ENCODE peak calls at places on chromosomes 7 and 10, in eight cellular contexts. One of them, this sample, is unnamed. For H3K36me3, the result is how much of the 10 kb centered on the place peaks cover.

GRCh38 chr10:60495357-60495756 is 105.7 kb upstream of the ANK3 start:
- DNase-seq in HCT116: no peak
- DNase-seq in neural progenitor cell: no peak
- DNase-seq in fibroblast of lung: peak
- DNase-seq in IMR-90: peak
- DNase-seq in hepatocyte: no peak
- DNase-seq in DND-41: no peak
- DNase-seq in GM23338: no peak
- DNase-seq in this sample: peak

GRCh38 chr10:26780793-26781601 is 79.8 kb downstream of the ABI1 start:
- DNase-seq in HCT116: peak
- DNase-seq in neural progenitor cell: no peak
- DNase-seq in fibroblast of lung: peak
- DNase-seq in IMR-90: peak
- DNase-seq in hepatocyte: peak
- DNase-seq in DND-41: no peak
- DNase-seq in GM23338: peak
- DNase-seq in this sample: peak

GRCh38 chr7:20466425-20467125 is 135.9 kb downstream of the ITGB8 start:
- DNase-seq in HCT116: no peak
- DNase-seq in neural progenitor cell: no peak
- DNase-seq in fibroblast of lung: no peak
- DNase-seq in IMR-90: no peak
- DNase-seq in hepatocyte: no peak
- DNase-seq in DND-41: no peak
- DNase-seq in GM23338: no peak
- DNase-seq in this sample: no peak

GRCh38 chr10:23459323-23459939 is 20.6 kb downstream of the OTUD1 start:
- DNase-seq in HCT116: no peak
- DNase-seq in neural progenitor cell: no peak
- DNase-seq in fibroblast of lung: no peak
- DNase-seq in IMR-90: no peak
- DNase-seq in hepatocyte: no peak
- DNase-seq in DND-41: no peak
- DNase-seq in GM23338: no peak
- DNase-seq in this sample: no peak

GRCh38 chr10:13671874-13672273 is 85.1 kb downstream of the PRPF18 start:
- DNase-seq in HCT116: no peak
- DNase-seq in neural progenitor cell: no peak
- DNase-seq in fibroblast of lung: no peak
- DNase-seq in IMR-90: no peak
- DNase-seq in hepatocyte: no peak
- DNase-seq in DND-41: no peak
- DNase-seq in GM23338: no peak
- DNase-seq in this sample: no peak

GRCh38 chr10:47403401-47404318 is 19.6 kb upstream of the ZNF488 start:
- DNase-seq in HCT116: no peak
- DNase-seq in neural progenitor cell: no peak
- DNase-seq in fibroblast of lung: no peak
- DNase-seq in IMR-90: peak
- DNase-seq in hepatocyte: no peak
- DNase-seq in DND-41: no peak
- DNase-seq in GM23338: no peak
- DNase-seq in this sample: no peak

GRCh38 chr7:77699056-77699455 is 2.8 kb downstream of the RSBN1L start:
- DNase-seq in HCT116: no peak
- DNase-seq in neural progenitor cell: peak
- DNase-seq in fibroblast of lung: peak
- DNase-seq in IMR-90: no peak
- DNase-seq in hepatocyte: no peak
- DNase-seq in DND-41: no peak
- DNase-seq in GM23338: no peak
- DNase-seq in this sample: peak

GRCh38 chr10:33258951-33259350 is 75.5 kb downstream of the NRP1 start:
- DNase-seq in HCT116: no peak
- DNase-seq in neural progenitor cell: peak
- DNase-seq in fibroblast of lung: peak
- DNase-seq in IMR-90: peak
- DNase-seq in hepatocyte: peak
- DNase-seq in DND-41: no peak
- DNase-seq in GM23338: no peak
- DNase-seq in this sample: no peak

GRCh38 chr7:50406935-50407334 is 43.2 kb downstream of the FIGNL1 start:
- DNase-seq in HCT116: no peak
- DNase-seq in neural progenitor cell: no peak
- DNase-seq in fibroblast of lung: no peak
- DNase-seq in IMR-90: no peak
- DNase-seq in hepatocyte: no peak
- DNase-seq in DND-41: no peak
- DNase-seq in GM23338: no peak
- DNase-seq in this sample: no peak

GRCh38 chr7:50400114-50400513 is 50.0 kb downstream of the FIGNL1 start:
- DNase-seq in HCT116: no peak
- DNase-seq in neural progenitor cell: no peak
- DNase-seq in fibroblast of lung: no peak
- DNase-seq in IMR-90: no peak
- DNase-seq in hepatocyte: no peak
- DNase-seq in DND-41: no peak
- DNase-seq in GM23338: no peak
- DNase-seq in this sample: peak

GRCh38 chr7:50399635-50400034 is 50.5 kb downstream of the FIGNL1 start:
- DNase-seq in HCT116: no peak
- DNase-seq in neural progenitor cell: no peak
- DNase-seq in fibroblast of lung: no peak
- DNase-seq in IMR-90: no peak
- DNase-seq in hepatocyte: no peak
- DNase-seq in DND-41: no peak
- DNase-seq in GM23338: no peak
- DNase-seq in this sample: peak

GRCh38 chr7:50405246-50405645 is 44.9 kb downstream of the FIGNL1 start:
- DNase-seq in HCT116: no peak
- DNase-seq in neural progenitor cell: no peak
- DNase-seq in fibroblast of lung: no peak
- DNase-seq in IMR-90: no peak
- DNase-seq in hepatocyte: no peak
- DNase-seq in DND-41: no peak
- DNase-seq in GM23338: no peak
- DNase-seq in this sample: no peak

DNA sequence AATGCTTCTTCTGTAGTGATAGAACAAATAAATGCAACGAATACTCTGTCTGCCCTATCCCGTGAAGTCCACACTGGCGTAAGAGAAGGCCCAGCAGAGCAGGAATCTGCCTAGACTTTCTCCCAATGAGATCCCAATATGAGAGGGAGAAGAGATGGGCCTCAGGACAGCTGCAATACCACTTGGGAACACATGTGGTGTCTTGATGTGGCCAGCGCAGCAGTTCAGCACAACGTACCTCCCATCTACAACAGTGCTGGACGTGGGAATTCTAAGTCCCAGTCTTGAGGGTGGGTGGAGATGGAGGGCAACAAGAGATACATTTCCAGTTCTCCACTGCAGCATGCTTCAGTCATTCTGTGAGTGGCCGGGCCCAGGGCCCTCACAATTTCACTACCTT is 45.8 kb downstream of the FIGNL1 start:
- DNase-seq in HCT116: no peak
- DNase-seq in neural progenitor cell: no peak
- DNase-seq in fibroblast of lung: no peak
- DNase-seq in IMR-90: no peak
- DNase-seq in hepatocyte: no peak
- DNase-seq in DND-41: no peak
- DNase-seq in GM23338: peak
- DNase-seq in this sample: no peak
- TF ChIP-seq CTCF in HCT116: no peak
- TF ChIP-seq CTCF in neural progenitor cell: peak
- TF ChIP-seq CTCF in fibroblast of lung: no peak
- TF ChIP-seq CTCF in IMR-90: no peak
- TF ChIP-seq CTCF in hepatocyte: no peak
- TF ChIP-seq CTCF in DND-41: peak
- TF ChIP-seq CTCF in GM23338: peak
- TF ChIP-seq CTCF in this sample: no peak

GRCh38 chr10:11307937-11308336 is 290.3 kb downstream of the CELF2 start:
- DNase-seq in HCT116: no peak
- DNase-seq in neural progenitor cell: no peak
- DNase-seq in fibroblast of lung: no peak
- DNase-seq in IMR-90: no peak
- DNase-seq in hepatocyte: no peak
- DNase-seq in DND-41: no peak
- DNase-seq in GM23338: no peak
- DNase-seq in this sample: no peak
- H3K36me3 ChIP-seq in HCT116: under half
- H3K36me3 ChIP-seq in neural progenitor cell: under half
- H3K36me3 ChIP-seq in fibroblast of lung: under half
- H3K36me3 ChIP-seq in IMR-90: under half
- H3K36me3 ChIP-seq in hepatocyte: under half
- H3K36me3 ChIP-seq in DND-41: half or more
- H3K36me3 ChIP-seq in GM23338: under half
- H3K36me3 ChIP-seq in this sample: under half

GRCh38 chr10:91875156-91875555 is 34.1 kb downstream of the FGFBP3 start:
- DNase-seq in HCT116: no peak
- DNase-seq in neural progenitor cell: no peak
- DNase-seq in fibroblast of lung: no peak
- DNase-seq in IMR-90: no peak
- DNase-seq in hepatocyte: no peak
- DNase-seq in DND-41: no peak
- DNase-seq in GM23338: no peak
- DNase-seq in this sample: no peak

GRCh38 chr10:91875779-91876178 is 33.5 kb downstream of the FGFBP3 start:
- DNase-seq in HCT116: no peak
- DNase-seq in neural progenitor cell: no peak
- DNase-seq in fibroblast of lung: no peak
- DNase-seq in IMR-90: no peak
- DNase-seq in hepatocyte: no peak
- DNase-seq in DND-41: no peak
- DNase-seq in GM23338: no peak
- DNase-seq in this sample: no peak

GRCh38 chr10:91879514-91880170 is 29.6 kb downstream of the FGFBP3 start:
- DNase-seq in HCT116: no peak
- DNase-seq in neural progenitor cell: peak
- DNase-seq in fibroblast of lung: no peak
- DNase-seq in IMR-90: no peak
- DNase-seq in hepatocyte: no peak
- DNase-seq in DND-41: no peak
- DNase-seq in GM23338: no peak
- DNase-seq in this sample: no peak

GRCh38 chr10:91883549-91884542 is 25.4 kb downstream of the FGFBP3 start:
- DNase-seq in HCT116: no peak
- DNase-seq in neural progenitor cell: peak
- DNase-seq in fibroblast of lung: peak
- DNase-seq in IMR-90: peak
- DNase-seq in hepatocyte: peak
- DNase-seq in DND-41: no peak
- DNase-seq in GM23338: peak
- DNase-seq in this sample: peak

DNA sequence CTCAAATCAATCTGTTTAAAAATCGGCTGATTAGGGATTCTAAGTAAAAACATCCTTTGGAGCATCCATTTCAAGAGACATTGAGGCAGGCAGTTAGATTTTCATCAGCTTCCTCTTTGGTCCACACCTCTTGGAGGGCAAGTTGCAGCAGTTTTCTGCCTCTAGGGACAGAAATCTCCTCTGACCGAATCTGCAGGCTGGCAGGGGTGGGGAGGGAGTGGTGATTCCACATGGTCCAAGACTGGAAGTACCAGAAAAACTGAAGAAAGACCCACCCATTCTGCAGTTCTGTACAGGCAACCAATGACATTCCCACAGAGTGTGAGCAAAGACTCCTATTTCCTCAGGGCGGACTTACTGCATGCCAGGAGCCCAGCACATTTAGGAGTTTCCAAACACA is 29.0 kb downstream of the FGFBP3 start:
- DNase-seq in HCT116: no peak
- DNase-seq in neural progenitor cell: peak
- DNase-seq in fibroblast of lung: no peak
- DNase-seq in IMR-90: no peak
- DNase-seq in hepatocyte: peak
- DNase-seq in DND-41: no peak
- DNase-seq in GM23338: peak
- DNase-seq in this sample: no peak
- H2AFZ ChIP-seq in HCT116: no peak
- H2AFZ ChIP-seq in neural progenitor cell: no peak
- H2AFZ ChIP-seq in fibroblast of lung: peak
- H2AFZ ChIP-seq in IMR-90: peak
- H2AFZ ChIP-seq in hepatocyte: peak
- H2AFZ ChIP-seq in DND-41: no peak
- H2AFZ ChIP-seq in GM23338: peak
- H2AFZ ChIP-seq in this sample: peak

GRCh38 chr10:127867805-127868204 is 24.9 kb downstream of the CLRN3 start:
- DNase-seq in HCT116: no peak
- DNase-seq in neural progenitor cell: no peak
- DNase-seq in fibroblast of lung: no peak
- DNase-seq in IMR-90: no peak
- DNase-seq in hepatocyte: no peak
- DNase-seq in DND-41: no peak
- DNase-seq in GM23338: no peak
- DNase-seq in this sample: no peak

GRCh38 chr10:127863231-127863825 is 29.4 kb downstream of the CLRN3 start:
- DNase-seq in HCT116: no peak
- DNase-seq in neural progenitor cell: no peak
- DNase-seq in fibroblast of lung: peak
- DNase-seq in IMR-90: peak
- DNase-seq in hepatocyte: no peak
- DNase-seq in DND-41: peak
- DNase-seq in GM23338: no peak
- DNase-seq in this sample: no peak

GRCh38 chr10:127869329-127869728 is 23.4 kb downstream of the CLRN3 start:
- DNase-seq in HCT116: no peak
- DNase-seq in neural progenitor cell: no peak
- DNase-seq in fibroblast of lung: no peak
- DNase-seq in IMR-90: no peak
- DNase-seq in hepatocyte: no peak
- DNase-seq in DND-41: no peak
- DNase-seq in GM23338: no peak
- DNase-seq in this sample: no peak

GRCh38 chr10:127871631-127872010 is 21.1 kb downstream of the CLRN3 start:
- DNase-seq in HCT116: no peak
- DNase-seq in neural progenitor cell: no peak
- DNase-seq in fibroblast of lung: no peak
- DNase-seq in IMR-90: no peak
- DNase-seq in hepatocyte: no peak
- DNase-seq in DND-41: peak
- DNase-seq in GM23338: no peak
- DNase-seq in this sample: no peak

DNA sequence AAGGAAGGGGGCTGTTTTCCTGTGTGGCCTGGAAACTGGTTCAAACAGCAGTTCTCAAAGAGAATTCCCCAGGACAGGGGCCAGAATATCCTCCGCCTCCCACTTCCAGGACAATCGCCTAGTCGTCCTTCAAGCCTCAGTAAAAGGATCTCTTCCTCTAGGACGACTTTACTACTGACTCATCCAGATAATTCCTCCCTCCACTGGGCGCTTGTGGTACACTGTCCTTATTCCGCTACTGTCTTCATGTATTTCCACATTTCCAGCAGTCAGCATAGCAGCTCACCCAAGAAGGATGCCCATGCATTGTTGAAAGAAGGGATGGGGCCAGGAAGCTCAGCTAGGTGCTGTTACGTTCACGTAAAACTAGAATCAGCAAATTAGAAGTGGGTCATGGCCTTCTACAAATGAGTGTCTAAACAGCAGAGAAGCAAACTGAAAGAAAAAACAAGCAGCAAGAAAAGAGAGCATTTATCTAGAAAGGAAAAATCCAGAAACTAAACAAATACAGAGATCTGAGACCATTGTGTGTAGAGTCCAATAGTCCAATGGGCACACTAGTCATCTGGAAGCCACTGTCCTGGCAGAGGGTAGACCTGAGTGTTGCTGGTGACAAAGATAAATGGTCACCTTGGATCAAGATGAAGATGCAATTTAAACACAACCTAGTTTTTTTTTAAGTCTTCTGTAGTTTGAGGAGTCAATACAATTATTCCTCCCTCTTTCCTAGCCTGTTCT is 26.3 kb downstream of the CLRN3 start:
- DNase-seq in HCT116: no peak
- DNase-seq in neural progenitor cell: no peak
- DNase-seq in fibroblast of lung: no peak
- DNase-seq in IMR-90: no peak
- DNase-seq in hepatocyte: no peak
- DNase-seq in DND-41: no peak
- DNase-seq in GM23338: no peak
- DNase-seq in this sample: no peak
- TF ChIP-seq CTCF in HCT116: no peak
- TF ChIP-seq CTCF in neural progenitor cell: no peak
- TF ChIP-seq CTCF in fibroblast of lung: no peak
- TF ChIP-seq CTCF in IMR-90: no peak
- TF ChIP-seq CTCF in hepatocyte: no peak
- TF ChIP-seq CTCF in DND-41: no peak
- TF ChIP-seq CTCF in GM23338: no peak
- TF ChIP-seq CTCF in this sample: no peak

This sample was measured in osteoblast.